ENCODE peak calls at places on chromosomes 5 and 9, in five cellular contexts. P, S, O, W and V are unnamed samples.

GRCh38 chr5:30414078-30414477 is 779.4 kb upstream of the CDH6 start:
- DNase-seq in P (no peak), S (no peak), O (no peak), W (no peak), V (no peak)

GRCh38 chr5:108989761-108990392 is 242.2 kb downstream of the FER start:
- DNase-seq in P (no peak), S (no peak), O (no peak), W (peak; percentile 3), V (peak; percentile 8)

GRCh38 chr5:4189317-4189716 is 593.7 kb downstream of the IRX1 start:
- DNase-seq in P (peak; percentile 54), S (no peak), O (no peak), W (no peak), V (no peak)

GRCh38 chr9:128568470-128569083 is 16.2 kb downstream of the SPTAN1 start:
- DNase-seq in P (no peak), S (no peak), O (no peak), W (no peak), V (peak; percentile 7)

GRCh38 chr5:152601806-152602467 is 196.9 kb upstream of the NMUR2 start:
- DNase-seq in P (no peak), S (no peak), O (no peak), W (no peak), V (peak; percentile 3)

GRCh38 chr5:108727154-108727638 is 20.5 kb upstream of the FER start:
- DNase-seq in P (no peak), S (no peak), O (no peak), W (peak; percentile 44), V (no peak)

GRCh38 chr5:153998010-153998409 is 40.7 kb downstream of the FAM114A2 start:
- DNase-seq in P (no peak), S (no peak), O (no peak), W (no peak), V (no peak)

GRCh38 chr5:169938439-169938838 is 41.9 kb downstream of the INSYN2B start:
- DNase-seq in P (no peak), S (no peak), O (no peak), W (no peak), V (no peak)

GRCh38 chr9:90974007-90974406 is 172.4 kb downstream of the SYK start:
- DNase-seq in P (no peak), S (no peak), O (peak; percentile 58), W (no peak), V (peak; percentile 54)

GRCh38 chr9:89453452-89453851 is 44.5 kb downstream of the SEMA4D start:
- DNase-seq in P (no peak), S (no peak), O (no peak), W (no peak), V (no peak)

GRCh38 chr5:54383225-54383624 is 72.3 kb upstream of the HSPB3 start:
- DNase-seq in P (no peak), S (no peak), O (no peak), W (peak; percentile 71), V (no peak)

GRCh38 chr9:137719194-137719593 is 100.4 kb downstream of the EHMT1 start:
- DNase-seq in P (no peak), S (no peak), O (no peak), W (no peak), V (no peak)

GRCh38 chr5:14922456-14922855 is 50.9 kb upstream of the ANKH start:
- DNase-seq in P (no peak), S (no peak), O (no peak), W (no peak), V (no peak)

GRCh38 chr5:24347206-24347605 is 297.6 kb downstream of the CDH10 start:
- DNase-seq in P (no peak), S (no peak), O (no peak), W (no peak), V (peak; percentile 9)

GRCh38 chr9:37683531-37684371 is 33.0 kb downstream of the FRMPD1 start:
- DNase-seq in P (no peak), S (no peak), O (no peak), W (no peak), V (no peak)

GRCh38 chr5:151115272-151115905 is 34.6 kb upstream of the TNIP1 start:
- DNase-seq in P (peak; percentile 80), S (no peak), O (peak; percentile 71), W (peak; percentile 86), V (peak; percentile 32)

GRCh38 chr5:172370648-172371248 is 83.6 kb downstream of the SH3PXD2B start:
- DNase-seq in P (peak; percentile 62), S (no peak), O (peak; percentile 83), W (no peak), V (no peak)

GRCh38 chr5:149128023-149128875 is 13.0 kb upstream of the ABLIM3 start:
- DNase-seq in P (peak; percentile 32), S (no peak), O (peak; percentile 17), W (peak; percentile 82), V (peak; percentile 42)

GRCh38 chr5:179819296-179820126 is 1.2 kb upstream of the SQSTM1 start:
- DNase-seq in P (peak; percentile 44), S (no peak), O (peak; percentile 70), W (peak; percentile 74), V (peak; percentile 36)

GRCh38 chr9:6715755-6716643 is 41.8 kb upstream of the KDM4C start:
- DNase-seq in P (peak; percentile 84), S (no peak), O (peak; percentile 89), W (peak; percentile 24), V (peak; percentile 25)

GRCh38 chr9:116644099-116644688 is 42.9 kb upstream of the TRIM32 start:
- DNase-seq in P (no peak), S (no peak), O (no peak), W (peak; percentile 70), V (no peak)

GRCh38 chr5:58240286-58240685 is 219.6 kb downstream of the PLK2 start:
- DNase-seq in P (no peak), S (no peak), O (no peak), W (peak; percentile 35), V (no peak)

GRCh38 chr9:137219757-137220316 is 2.2 kb downstream of the RNF208 start:
- DNase-seq in P (no peak), S (no peak), O (no peak), W (no peak), V (no peak)

GRCh38 chr5:16685069-16685468 is 68.3 kb upstream of the RETREG1 start:
- DNase-seq in P (no peak), S (no peak), O (no peak), W (no peak), V (no peak)

GRCh38 chr5:7852542-7852941 is 1.6 kb upstream of the CFAP90 start:
- DNase-seq in P (no peak), S (no peak), O (no peak), W (peak; percentile 15), V (no peak)

GRCh38 chr5:140734354-140734753 is 34.1 kb downstream of the ZMAT2 start:
- DNase-seq in P (no peak), S (no peak), O (no peak), W (peak; percentile 47), V (no peak)

GRCh38 chr9:106878943-106879916 is 16.3 kb downstream of the ZNF462 start:
- DNase-seq in P (no peak), S (peak; percentile 77), O (peak; percentile 16), W (peak; percentile 62), V (peak; percentile 90)

GRCh38 chr5:74187757-74188156 is 452.8 kb downstream of the ENC1 start:
- DNase-seq in P (no peak), S (no peak), O (no peak), W (no peak), V (no peak)